ENCODE peak calls at places on chromosome 7, in six cellular contexts. N is naive thymus-derived CD4-positive, alpha-beta T cell; F is heart right ventricle; T is WTC11; W is activated CD8-positive, alpha-beta memory T cell treated with anti-CD3 and anti-CD28 coated beads for 48 hours; A is MCF 10A. K is an unnamed sample.

GRCh38 chr7:46885167-46885566 is 696.7 kb downstream of the TNS3 start:
- DNase-seq in T (no peak), A (no peak), N (no peak), F (no peak), W (no peak), K (no peak)

GRCh38 chr7:14858866-14859265 is 43.7 kb downstream of the DGKB start:
- DNase-seq in W (no peak), N (no peak), A (no peak), T (no peak), F (no peak), K (no peak)

GRCh38 chr7:75599244-75599771 is 107.2 kb downstream of the SPDYE5 start:
- DNase-seq in F (no peak), N (no peak), T (peak; percentile 46), W (no peak), A (no peak), K (no peak)

GRCh38 chr7:151247611-151248176 is 800 bp downstream of the SMARCD3 start:
- DNase-seq in T (no peak), W (no peak), A (no peak), N (no peak), F (no peak), K (no peak)

GRCh38 chr7:43669286-43670081 is 59.8 kb downstream of the COA1 start:
- DNase-seq in T (peak; percentile 85), N (no peak), A (no peak), W (peak; percentile 56), F (no peak), K (no peak)

GRCh38 chr7:46630031-46630430 is 709.0 kb upstream of the IGFBP3 start:
- DNase-seq in F (no peak), N (no peak), T (no peak), W (no peak), A (no peak), K (no peak)

GRCh38 chr7:32588657-32589056 is 93.4 kb downstream of the AVL9 start:
- DNase-seq in T (no peak), W (no peak), F (no peak), A (peak; percentile 85), N (no peak), K (no peak)

GRCh38 chr7:137772748-137773147 is 74.0 kb downstream of the DGKI start:
- DNase-seq in N (no peak), A (peak; percentile 57), F (no peak), W (no peak), T (no peak), K (no peak)

GRCh38 chr7:158828343-158829020 is 827 bp downstream of the ESYT2 start:
- DNase-seq in T (peak; percentile 74), A (no peak), N (no peak), F (peak; percentile 42), W (no peak), K (no peak)

GRCh38 chr7:13055732-13056369 is 368.4 kb downstream of the ARL4A start:
- DNase-seq in W (no peak), F (no peak), A (no peak), N (no peak), T (no peak), K (no peak)

GRCh38 chr7:55939514-55940123 is 12.1 kb upstream of the MRPS17 start:
- DNase-seq in N (no peak), T (no peak), A (no peak), F (no peak), W (no peak), K (no peak)

GRCh38 chr7:101598422-101598957 is 30.6 kb downstream of the MYL10 start:
- DNase-seq in F (no peak), N (no peak), T (no peak), W (no peak), A (no peak), K (no peak)

GRCh38 chr7:37916673-37917660 is at the start of gene SFRP4:
- DNase-seq in W (no peak), F (peak; percentile 61), T (peak; percentile 64), A (peak; percentile 52), N (no peak), K (peak; percentile 46)

GRCh38 chr7:145978769-145979168 is 137.8 kb upstream of the CNTNAP2 start:
- DNase-seq in A (peak; percentile 45), W (no peak), T (no peak), F (no peak), N (no peak), K (no peak)

GRCh38 chr7:5354460-5355279 is 69.0 kb downstream of the TNRC18 start:
- DNase-seq in A (no peak), N (no peak), T (peak; percentile 58), W (no peak), F (peak; percentile 82), K (no peak)

GRCh38 chr7:977326-978048 is 2.1 kb upstream of the COX19 start:
- DNase-seq in W (no peak), N (no peak), F (no peak), T (no peak), A (no peak), K (no peak)

GRCh38 chr7:42753917-42754363 is 157.9 kb downstream of the C7orf25 start:
- DNase-seq in F (peak; percentile 57), T (no peak), W (no peak), N (no peak), A (no peak), K (no peak)